ENCODE peak calls at places on chromosomes 5 and 9, in six cellular contexts. B, X, Z, O, N and E are unnamed samples.

GRCh38 chr9:93156475-93157008 is 22.5 kb upstream of the NINJ1 start:
- DNase-seq in X (no peak), N (peak; percentile 48), Z (no peak), B (no peak), O (no peak), E (no peak)

GRCh38 chr5:113152053-113152452 is 175.5 kb downstream of the DCP2 start:
- DNase-seq in O (no peak), N (no peak), B (no peak), X (no peak), Z (no peak), E (peak; percentile 57)

GRCh38 chr9:28720746-28721145 is 1147.5 kb upstream of the C9orf72 start:
- DNase-seq in Z (no peak), O (no peak), X (no peak), N (no peak), B (no peak), E (no peak)

GRCh38 chr9:91825422-91825821 is 124.6 kb downstream of the ROR2 start:
- DNase-seq in X (peak; percentile 25), Z (no peak), B (no peak), N (no peak), O (no peak), E (no peak)

GRCh38 chr9:122389799-122390481 is 19.1 kb downstream of the PTGS1 start:
- DNase-seq in O (no peak), N (no peak), B (no peak), X (no peak), Z (no peak), E (peak; percentile 60)

GRCh38 chr5:73280821-73281746 is 108.1 kb downstream of the TMEM174 start:
- DNase-seq in O (no peak), N (no peak), B (no peak), X (no peak), Z (peak; percentile 50), E (no peak)

GRCh38 chr9:133572821-133573361 is 36.3 kb downstream of the FAM163B start:
- DNase-seq in N (no peak), Z (peak; percentile 86), O (no peak), B (no peak), X (no peak), E (no peak)

GRCh38 chr9:26856413-26857032 is 36.1 kb downstream of the CAAP1 start:
- DNase-seq in Z (peak; percentile 30), X (no peak), O (peak; percentile 21), N (peak; percentile 45), B (no peak), E (no peak)

GRCh38 chr9:7316967-7317366 is 482.6 kb downstream of the DMAC1 start:
- DNase-seq in N (no peak), B (no peak), Z (no peak), O (no peak), X (no peak), E (no peak)

GRCh38 chr5:87649455-87649854 is 236.7 kb upstream of the CCNH start:
- DNase-seq in O (no peak), B (no peak), N (no peak), Z (no peak), X (no peak), E (no peak)

GRCh38 chr9:120714846-120715231 is 569 bp upstream of the MEGF9 start:
- DNase-seq in Z (no peak), X (peak; percentile 69), B (no peak), O (no peak), N (no peak), E (no peak)

GRCh38 chr9:85040806-85041575 is 371.5 kb downstream of the NTRK2 start:
- DNase-seq in X (no peak), N (no peak), O (no peak), B (no peak), Z (no peak), E (no peak)

GRCh38 chr5:94691947-94692346 is 73.5 kb downstream of the SLF1 start:
- DNase-seq in B (no peak), Z (peak; percentile 20), X (no peak), N (no peak), O (no peak), E (no peak)

GRCh38 chr5:73296772-73297171 is 123.8 kb downstream of the TMEM174 start:
- DNase-seq in Z (no peak), N (no peak), O (no peak), X (no peak), B (no peak), E (no peak)

GRCh38 chr9:101465330-101465915 is 29.8 kb upstream of the ALDOB start:
- DNase-seq in O (peak; percentile 36), B (no peak), X (no peak), Z (no peak), N (no peak), E (no peak)

GRCh38 chr5:6676702-6677101 is 36.5 kb upstream of the TENT4A start:
- DNase-seq in N (no peak), B (no peak), Z (no peak), O (no peak), X (no peak), E (no peak)

GRCh38 chr5:140631831-140632365 is 1.1 kb downstream of the CD14 start:
- DNase-seq in B (no peak), O (no peak), X (no peak), N (no peak), Z (no peak), E (no peak)

GRCh38 chr5:19241690-19242089 is 746.3 kb downstream of the CDH18 start:
- DNase-seq in B (no peak), Z (no peak), X (no peak), N (no peak), O (no peak), E (no peak)

GRCh38 chr5:62289813-62290212 is 16.2 kb upstream of the KIF2A start:
- DNase-seq in N (no peak), Z (no peak), O (no peak), X (no peak), B (no peak), E (no peak)

GRCh38 chr9:18297532-18297872 is 176.5 kb upstream of the ADAMTSL1 start:
- DNase-seq in B (no peak), Z (peak; percentile 20), N (no peak), X (no peak), O (peak; percentile 8), E (no peak)

GRCh38 chr5:72786676-72787075 is 29.8 kb upstream of the TNPO1 start:
- DNase-seq in B (no peak), N (no peak), X (no peak), O (no peak), Z (no peak), E (no peak)

GRCh38 chr5:14440223-14440597 is 141.4 kb upstream of the OTULINL start:
- DNase-seq in X (no peak), Z (no peak), O (no peak), N (no peak), B (no peak), E (no peak)

GRCh38 chr5:137036630-137037029 is 462.5 kb downstream of the SPOCK1 start:
- DNase-seq in Z (no peak), O (no peak), B (no peak), X (no peak), N (no peak), E (no peak)

GRCh38 chr5:137034213-137034612 is 464.9 kb downstream of the SPOCK1 start:
- DNase-seq in X (no peak), Z (no peak), O (no peak), N (no peak), B (no peak), E (peak; percentile 79)

GRCh38 chr5:137035480-137035878 is 463.6 kb downstream of the SPOCK1 start:
- DNase-seq in B (no peak), O (no peak), X (no peak), N (no peak), Z (no peak), E (no peak)

GRCh38 chr5:137032929-137033328 is 466.2 kb downstream of the SPOCK1 start:
- DNase-seq in N (no peak), O (no peak), X (no peak), B (no peak), Z (no peak), E (peak; percentile 66)

GRCh38 chr5:137034764-137035479 is 464.2 kb downstream of the SPOCK1 start:
- DNase-seq in B (no peak), X (no peak), Z (no peak), N (no peak), O (no peak), E (peak; percentile 88)
- TF ChIP-seq EP300 in B (no peak), X (no peak), Z (no peak), N (no peak), O (no peak), E (no peak)

GRCh38 chr5:43066799-43067741 is 27.0 kb upstream of the ANXA2R start:
- DNase-seq in N (peak; percentile 74), X (peak; percentile 89), O (peak; percentile 59), Z (peak; percentile 68), B (peak; percentile 78), E (peak; percentile 97)
- TF ChIP-seq EP300 in N (peak; percentile 100), X (no peak), O (no peak), Z (peak; percentile 83), B (no peak), E (no peak)

DNA sequence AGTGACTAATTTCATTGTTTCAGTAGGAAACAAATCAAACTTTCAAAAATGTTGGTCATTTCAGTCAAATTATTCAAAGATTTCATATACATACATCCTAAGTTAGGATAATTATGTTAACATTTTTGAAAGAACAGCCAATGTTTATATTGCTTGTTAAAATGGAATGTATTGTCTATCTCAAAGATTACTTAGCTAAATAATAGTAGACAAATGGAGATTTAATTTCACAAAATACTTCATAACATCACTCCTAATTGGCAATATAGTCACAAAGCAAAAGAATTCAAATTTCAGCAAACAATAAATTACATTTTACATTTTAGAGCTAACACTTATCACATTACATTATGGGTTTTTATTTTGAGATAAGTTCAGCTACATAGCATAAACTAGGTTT is 25.4 kb downstream of the STARD4 start:
- DNase-seq in B (no peak), Z (no peak), X (no peak), N (no peak), O (no peak), E (no peak)
- TF ChIP-seq EP300 in B (no peak), Z (no peak), X (no peak), N (no peak), O (no peak), E (no peak)

GRCh38 chr5:177994561-177995190 is 1.4 kb downstream of the PROP1 start:
- DNase-seq in B (no peak), Z (no peak), N (no peak), O (no peak), X (no peak), E (peak; percentile 90)

GRCh38 chr5:177996660-177997318 is 747 bp upstream of the PROP1 start:
- DNase-seq in O (no peak), B (no peak), X (no peak), N (no peak), Z (no peak), E (peak; percentile 87)

GRCh38 chr5:177997319-177997670 is 1.3 kb upstream of the PROP1 start:
- DNase-seq in O (no peak), Z (no peak), N (no peak), X (no peak), B (no peak), E (peak; percentile 86)

GRCh38 chr5:177995691-177996595 is at the start of gene PROP1:
- DNase-seq in B (no peak), N (no peak), O (no peak), Z (peak; percentile 14), X (no peak), E (peak; percentile 90)

DNA sequence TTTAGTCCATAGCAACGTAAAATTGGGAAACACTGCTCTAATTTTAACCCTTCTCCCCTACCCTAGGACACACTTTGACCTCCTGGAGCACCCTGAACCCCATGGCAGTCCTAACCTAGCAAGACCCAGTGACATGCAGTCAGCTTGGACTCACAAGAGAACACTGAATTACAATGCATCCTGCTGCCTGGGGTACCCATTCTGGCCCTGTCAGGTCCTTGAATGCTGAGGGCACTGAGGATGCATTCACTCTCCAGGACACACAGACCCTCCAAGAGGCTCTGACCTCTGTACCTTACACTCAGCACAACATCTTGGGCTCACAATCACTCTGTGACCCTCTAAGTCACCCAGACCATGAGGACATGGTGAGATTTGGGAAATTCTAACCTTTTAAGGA is 1.8 kb upstream of the PROP1 start:
- DNase-seq in N (no peak), X (no peak), Z (no peak), O (no peak), B (no peak), E (peak; percentile 81)
- TF ChIP-seq EP300 in N (no peak), X (no peak), Z (no peak), O (no peak), B (no peak), E (no peak)